ENCODE peak calls at places on chromosome 12, in five cellular contexts. S is stimulated activated CD8-positive, alpha-beta memory T cell treated with anti-CD3 and anti-CD28 coated beads, Interleukin-15, amount 100 ng/mL, for 24 hours; O is T-helper 17 cell; B is neural progenitor cell; A is naive thymus-derived CD8-positive, alpha-beta T cell. F is an unnamed sample.

GRCh38 chr12:115504241-115504941 is 773.1 kb downstream of the MED13L start:
- DNase-seq in O (no peak), B (no peak), S (no peak), A (no peak), F (no peak)

GRCh38 chr12:6229823-6230222 is 29.6 kb downstream of the CD9 start:
- DNase-seq in O (no peak), B (no peak), A (no peak), S (no peak), F (peak; percentile 96)

GRCh38 chr12:105020241-105020962 is 34.3 kb downstream of the NOPCHAP1 start:
- DNase-seq in S (no peak), A (no peak), O (no peak), B (no peak), F (no peak)

GRCh38 chr12:85923767-85924331 is 49.8 kb downstream of the NTS start:
- DNase-seq in B (peak; percentile 14), O (no peak), A (no peak), S (no peak), F (no peak)

GRCh38 chr12:102347761-102348160 is 132.6 kb downstream of the IGF1 start:
- DNase-seq in B (no peak), S (no peak), A (no peak), O (no peak), F (no peak)

GRCh38 chr12:57630891-57631433 is 2.0 kb downstream of the B4GALNT1 start:
- DNase-seq in O (no peak), A (no peak), B (peak; percentile 1), S (no peak), F (peak; percentile 52)

GRCh38 chr12:80269953-80270552 is 170.7 kb downstream of the OTOGL start:
- DNase-seq in S (no peak), O (no peak), A (no peak), B (peak; percentile 62), F (no peak)

GRCh38 chr12:89070603-89071002 is 281.7 kb downstream of the DUSP6 start:
- DNase-seq in B (no peak), A (no peak), O (no peak), S (no peak), F (no peak)

GRCh38 chr12:40056357-40056756 is 49.5 kb downstream of the SLC2A13 start:
- DNase-seq in O (no peak), S (no peak), B (no peak), A (no peak), F (no peak)

GRCh38 chr12:45138609-45139008 is 77.3 kb upstream of the ANO6 start:
- DNase-seq in B (no peak), S (no peak), O (no peak), A (no peak), F (no peak)

GRCh38 chr12:98699568-98699967 is 54.5 kb downstream of the APAF1 start:
- DNase-seq in A (no peak), O (no peak), B (no peak), S (no peak), F (no peak)

GRCh38 chr12:122052285-122052684 is 26.3 kb upstream of the MLXIP start:
- DNase-seq in O (no peak), S (no peak), B (no peak), A (no peak), F (no peak)

GRCh38 chr12:90253674-90254181 is 545.1 kb upstream of the ATP2B1 start:
- DNase-seq in B (no peak), O (no peak), A (no peak), S (no peak), F (peak; percentile 87)

GRCh38 chr12:113373966-113374365 is 15.6 kb downstream of the PLBD2 start:
- DNase-seq in B (no peak), O (no peak), A (no peak), S (no peak), F (no peak)

GRCh38 chr12:27437839-27438238 is 8.7 kb upstream of the SMCO2 start:
- DNase-seq in S (no peak), A (no peak), B (no peak), O (no peak), F (no peak)

GRCh38 chr12:8077207-8077606 is 4.9 kb upstream of the NECAP1 start:
- DNase-seq in A (no peak), S (no peak), O (no peak), B (no peak), F (no peak)

GRCh38 chr12:1594045-1594294 is 411 bp downstream of the FBXL14 start:
- DNase-seq in S (no peak), B (peak; percentile 76), O (no peak), A (no peak), F (peak; percentile 79)

GRCh38 chr12:89674326-89674942 is 34.2 kb downstream of the ATP2B1 start:
- DNase-seq in O (no peak), A (no peak), S (no peak), B (no peak), F (no peak)

F was measured in sigmoid colon.